ENCODE peak calls at places on chromosomes 11 and 22, in nine cellular contexts. X, V, T, A, N, J, W, D and L are unnamed samples.

GRCh38 chr11:115919341-115920086 is 415.3 kb upstream of the CADM1 start:
- DNase-seq in X (peak; percentile 81), V (no peak), T (no peak), A (peak; percentile 57), N (no peak), J (no peak), W (no peak), D (peak; percentile 92), L (no peak)

GRCh38 chr11:64233913-64234839 is at the start of gene VEGFB:
- DNase-seq in X (no peak), V (no peak), T (peak; percentile 81), A (peak; percentile 25), N (peak; percentile 83), J (no peak), W (peak; percentile 81), D (peak; percentile 75), L (no peak)

GRCh38 chr11:117183724-117184349 is 5.3 kb downstream of the SIDT2 start:
- DNase-seq in X (no peak), V (no peak), T (no peak), A (no peak), N (no peak), J (no peak), W (no peak), D (no peak), L (no peak)

GRCh38 chr11:120375076-120375475 is 38.9 kb downstream of the ARHGEF12 start:
- DNase-seq in X (no peak), V (no peak), T (no peak), A (no peak), N (no peak), J (no peak), W (no peak), D (no peak), L (no peak)

GRCh38 chr11:107545101-107545514 is 20.4 kb downstream of the ALKBH8 start:
- DNase-seq in X (peak; percentile 94), V (no peak), T (no peak), A (peak; percentile 94), N (no peak), J (peak; percentile 76), W (no peak), D (peak; percentile 13), L (no peak)

GRCh38 chr22:17786435-17787158 is 12.3 kb upstream of the BID start:
- DNase-seq in X (peak; percentile 12), V (peak; percentile 91), T (peak; percentile 78), A (peak; percentile 30), N (no peak), J (no peak), W (no peak), D (no peak), L (no peak)

GRCh38 chr11:119651802-119652584 is 77.0 kb downstream of the NECTIN1 start:
- DNase-seq in X (no peak), V (no peak), T (no peak), A (no peak), N (no peak), J (no peak), W (peak; percentile 9), D (no peak), L (no peak)

GRCh38 chr22:40176921-40177737 is 596 bp upstream of the TNRC6B start:
- DNase-seq in X (peak; percentile 54), V (peak; percentile 87), T (peak; percentile 30), A (peak; percentile 74), N (no peak), J (no peak), W (peak; percentile 17), D (peak; percentile 83), L (peak; percentile 48)

GRCh38 chr11:120011836-120012235 is 126.1 kb downstream of the TRIM29 start:
- DNase-seq in X (no peak), V (no peak), T (no peak), A (no peak), N (no peak), J (no peak), W (no peak), D (no peak), L (no peak)

GRCh38 chr22:39133871-39134270 is 18.6 kb downstream of the CBX7 start:
- DNase-seq in X (no peak), V (no peak), T (no peak), A (no peak), N (no peak), J (no peak), W (no peak), D (no peak), L (no peak)

GRCh38 chr11:93648168-93648567 is 13.3 kb upstream of the CEP295 start:
- DNase-seq in X (peak; percentile 4), V (peak; percentile 30), T (no peak), A (peak; percentile 9), N (no peak), J (no peak), W (peak; percentile 11), D (peak; percentile 46), L (no peak)

GRCh38 chr11:45209904-45210699 is 63.7 kb downstream of the PRDM11 start:
- DNase-seq in X (no peak), V (no peak), T (peak; percentile 80), A (no peak), N (peak; percentile 87), J (no peak), W (peak; percentile 75), D (peak; percentile 11), L (no peak)

GRCh38 chr11:134741453-134742227 is 329.6 kb upstream of the B3GAT1 start:
- DNase-seq in X (peak; percentile 40), V (peak; percentile 15), T (no peak), A (no peak), N (no peak), J (no peak), W (peak; percentile 58), D (no peak), L (no peak)

GRCh38 chr22:25281675-25282345 is 62.4 kb downstream of the CRYBB2 start:
- DNase-seq in X (no peak), V (no peak), T (no peak), A (no peak), N (no peak), J (no peak), W (peak; percentile 0), D (no peak), L (no peak)

GRCh38 chr22:49009359-49010063 is 818.2 kb downstream of the BRD1 start:
- DNase-seq in X (no peak), V (no peak), T (no peak), A (no peak), N (no peak), J (no peak), W (no peak), D (no peak), L (no peak)

GRCh38 chr22:21702094-21702493 is 33.5 kb downstream of the YPEL1 start:
- DNase-seq in X (no peak), V (no peak), T (no peak), A (no peak), N (no peak), J (no peak), W (no peak), D (no peak), L (no peak)

GRCh38 chr11:124670732-124671131 is 2.8 kb downstream of the SIAE start:
- DNase-seq in X (no peak), V (no peak), T (no peak), A (no peak), N (no peak), J (no peak), W (no peak), D (peak; percentile 41), L (peak; percentile 22)

GRCh38 chr11:65288706-65289536 is 25.7 kb upstream of the CDC42EP2 start:
- DNase-seq in X (no peak), V (no peak), T (peak; percentile 63), A (peak; percentile 17), N (no peak), J (no peak), W (peak; percentile 50), D (no peak), L (no peak)

DNA sequence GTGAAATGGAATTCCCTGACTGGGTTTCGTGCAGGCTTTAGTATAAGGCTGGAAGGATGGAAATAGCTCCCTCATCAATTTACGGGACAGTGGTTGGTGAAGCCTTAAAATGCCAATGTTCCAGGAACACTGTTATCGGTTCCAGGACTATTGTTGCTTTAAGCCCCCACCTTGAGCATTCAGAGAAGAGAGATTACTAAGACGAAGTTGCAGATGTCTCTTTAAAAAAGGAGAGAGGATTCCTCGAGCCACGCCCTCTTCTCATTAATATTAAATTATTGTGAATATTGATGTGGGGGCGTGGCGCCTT is 194 bp upstream of the CREB3L1 start:
- DNase-seq in X (no peak), V (no peak), T (no peak), A (no peak), N (no peak), J (no peak), W (peak; percentile 89), D (peak; percentile 47), L (no peak)
- H3K4me3 ChIP-seq in X (peak overlapping the region; percentile 86), V (no peak overlapping the region), T (peak overlapping the region; percentile 65), A (no peak overlapping the region), N (peak overlapping the region; percentile 59), J (no peak overlapping the region), W (peak overlapping the region; percentile 74), D (no peak overlapping the region), L (peak overlapping the region; percentile 54)

DNA sequence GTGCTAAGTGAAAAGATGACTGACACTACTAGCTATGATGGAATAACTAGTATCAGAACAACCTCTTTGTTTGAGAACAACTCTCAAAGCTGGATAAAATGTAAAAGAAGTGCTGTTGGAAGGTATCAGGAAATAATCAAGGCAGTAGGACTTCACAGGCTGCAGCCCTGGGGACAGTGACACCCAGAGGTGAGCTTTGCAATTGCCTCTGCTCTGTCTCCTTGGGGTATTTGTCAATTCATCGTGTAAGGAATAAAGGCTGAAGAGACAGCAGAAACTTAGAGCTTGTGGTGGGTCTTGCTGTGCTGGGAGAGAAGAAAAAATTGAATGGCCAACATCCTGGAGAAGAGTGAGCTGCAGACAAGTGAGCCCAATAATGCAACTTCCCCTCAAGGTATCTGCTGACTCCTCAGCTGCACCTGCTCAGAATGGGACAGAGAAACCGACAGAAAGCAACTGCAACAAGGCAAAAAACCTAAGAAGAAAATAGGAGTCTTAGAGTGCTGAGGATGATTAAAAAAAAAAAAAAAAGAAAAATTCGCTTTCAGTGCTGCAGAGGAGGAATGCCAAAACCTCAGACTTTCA is 141.1 kb downstream of the RCN1 start:
- DNase-seq in X (peak; percentile 9), V (peak; percentile 13), T (no peak), A (peak; percentile 12), N (no peak), J (peak; percentile 36), W (peak; percentile 46), D (peak; percentile 54), L (no peak)
- TF ChIP-seq CTCF in X (peak; percentile 78), V (peak; percentile 52), T (no peak), A (peak; percentile 86), N (no peak), J (peak; percentile 43), W (peak; percentile 83), D (peak; percentile 80), L (peak; percentile 90)

DNA sequence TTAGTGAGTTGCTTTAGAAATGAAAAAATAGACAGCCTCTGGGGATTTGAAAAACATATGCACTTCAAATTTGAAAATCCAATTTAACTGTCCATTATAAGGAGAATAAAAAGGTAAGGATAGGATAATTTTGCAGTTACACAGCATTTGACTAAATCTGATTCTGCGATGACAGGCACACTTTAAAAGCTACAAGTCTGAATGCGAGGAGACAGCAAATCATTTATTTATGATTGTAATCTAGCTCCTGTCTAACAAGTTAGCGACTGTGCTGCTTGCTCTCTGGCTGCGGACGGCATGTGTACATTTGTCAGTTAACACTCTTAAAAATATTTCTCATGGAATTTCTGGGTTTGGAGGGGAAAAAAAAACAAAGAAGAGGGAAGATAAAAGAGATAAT is 514.8 kb downstream of the MN1 start:
- DNase-seq in X (no peak), V (no peak), T (no peak), A (no peak), N (no peak), J (no peak), W (no peak), D (no peak), L (no peak)
- H3K4me3 ChIP-seq in X (no peak overlapping the region), V (no peak overlapping the region), T (no peak overlapping the region), A (no peak overlapping the region), N (no peak overlapping the region), J (no peak overlapping the region), W (no peak overlapping the region), D (no peak overlapping the region), L (no peak overlapping the region)

GRCh38 chr11:61671527-61671926 is 8.7 kb upstream of the DAGLA start:
- DNase-seq in X (no peak), V (peak; percentile 85), T (no peak), A (no peak), N (no peak), J (no peak), W (peak; percentile 42), D (no peak), L (no peak)
- TF ChIP-seq CTCF in X (no peak), V (peak; percentile 85), T (no peak), A (peak; percentile 43), N (no peak), J (peak; percentile 22), W (peak; percentile 36), D (peak; percentile 27), L (peak; percentile 51)